ENCODE peak calls at places on chromosome 4, in six cellular contexts. One of them, this sample, is unnamed.

GRCh38 chr4:141913928-141914327 is 277.5 kb downstream of the IL15 start:
- DNase-seq in cardiac fibroblast: peak
- DNase-seq in astrocyte of the cerebellum: no peak
- DNase-seq in fibroblast of lung: no peak
- DNase-seq in retinal pigment epithelial cell: no peak
- DNase-seq in GM23338: no peak
- DNase-seq in this sample: no peak

GRCh38 chr4:75107703-75108612 is 175.0 kb downstream of the PARM1 start:
- DNase-seq in astrocyte of the cerebellum: no peak
- DNase-seq in fibroblast of lung: peak
- DNase-seq in GM23338: no peak
- DNase-seq in cardiac fibroblast: no peak
- DNase-seq in retinal pigment epithelial cell: no peak
- DNase-seq in this sample: no peak

GRCh38 chr4:78644744-78645330 is 93.3 kb downstream of the ANXA3 start:
- DNase-seq in GM23338: peak
- DNase-seq in cardiac fibroblast: peak
- DNase-seq in retinal pigment epithelial cell: peak
- DNase-seq in fibroblast of lung: peak
- DNase-seq in astrocyte of the cerebellum: peak
- DNase-seq in this sample: no peak

GRCh38 chr4:181661090-181661489 is 582.1 kb upstream of the TENM3 start:
- DNase-seq in cardiac fibroblast: peak
- DNase-seq in GM23338: no peak
- DNase-seq in fibroblast of lung: peak
- DNase-seq in retinal pigment epithelial cell: no peak
- DNase-seq in astrocyte of the cerebellum: peak
- DNase-seq in this sample: no peak

GRCh38 chr4:16124232-16124631 is 40.4 kb upstream of the PROM1 start:
- DNase-seq in GM23338: no peak
- DNase-seq in retinal pigment epithelial cell: no peak
- DNase-seq in astrocyte of the cerebellum: no peak
- DNase-seq in fibroblast of lung: no peak
- DNase-seq in cardiac fibroblast: peak
- DNase-seq in this sample: no peak

GRCh38 chr4:139686130-139686529 is 20.5 kb downstream of the MGST2 start:
- DNase-seq in retinal pigment epithelial cell: no peak
- DNase-seq in cardiac fibroblast: no peak
- DNase-seq in GM23338: no peak
- DNase-seq in fibroblast of lung: no peak
- DNase-seq in astrocyte of the cerebellum: no peak
- DNase-seq in this sample: no peak

GRCh38 chr4:30943356-30943755 is 223.2 kb downstream of the PCDH7 start:
- DNase-seq in astrocyte of the cerebellum: no peak
- DNase-seq in GM23338: no peak
- DNase-seq in cardiac fibroblast: peak
- DNase-seq in retinal pigment epithelial cell: no peak
- DNase-seq in fibroblast of lung: peak
- DNase-seq in this sample: no peak

GRCh38 chr4:129342820-129343219 is 246.9 kb downstream of the C4orf33 start:
- DNase-seq in retinal pigment epithelial cell: peak
- DNase-seq in GM23338: no peak
- DNase-seq in astrocyte of the cerebellum: peak
- DNase-seq in fibroblast of lung: peak
- DNase-seq in cardiac fibroblast: peak
- DNase-seq in this sample: no peak

GRCh38 chr4:86924805-86925204 is 10.0 kb upstream of the AFF1 start:
- DNase-seq in astrocyte of the cerebellum: no peak
- DNase-seq in cardiac fibroblast: peak
- DNase-seq in retinal pigment epithelial cell: no peak
- DNase-seq in fibroblast of lung: peak
- DNase-seq in GM23338: no peak
- DNase-seq in this sample: no peak

GRCh38 chr4:148405161-148405893 is 36.9 kb downstream of the NR3C2 start:
- DNase-seq in astrocyte of the cerebellum: no peak
- DNase-seq in retinal pigment epithelial cell: no peak
- DNase-seq in fibroblast of lung: no peak
- DNase-seq in GM23338: no peak
- DNase-seq in cardiac fibroblast: no peak
- DNase-seq in this sample: no peak

GRCh38 chr4:113434247-113434587 is 327.3 kb downstream of the CAMK2D start:
- DNase-seq in GM23338: no peak
- DNase-seq in cardiac fibroblast: peak
- DNase-seq in fibroblast of lung: peak
- DNase-seq in astrocyte of the cerebellum: no peak
- DNase-seq in retinal pigment epithelial cell: no peak
- DNase-seq in this sample: no peak

GRCh38 chr4:148441624-148441985 is 609 bp downstream of the NR3C2 start:
- DNase-seq in GM23338: peak
- DNase-seq in retinal pigment epithelial cell: no peak
- DNase-seq in astrocyte of the cerebellum: no peak
- DNase-seq in cardiac fibroblast: no peak
- DNase-seq in fibroblast of lung: no peak
- DNase-seq in this sample: no peak

DNA sequence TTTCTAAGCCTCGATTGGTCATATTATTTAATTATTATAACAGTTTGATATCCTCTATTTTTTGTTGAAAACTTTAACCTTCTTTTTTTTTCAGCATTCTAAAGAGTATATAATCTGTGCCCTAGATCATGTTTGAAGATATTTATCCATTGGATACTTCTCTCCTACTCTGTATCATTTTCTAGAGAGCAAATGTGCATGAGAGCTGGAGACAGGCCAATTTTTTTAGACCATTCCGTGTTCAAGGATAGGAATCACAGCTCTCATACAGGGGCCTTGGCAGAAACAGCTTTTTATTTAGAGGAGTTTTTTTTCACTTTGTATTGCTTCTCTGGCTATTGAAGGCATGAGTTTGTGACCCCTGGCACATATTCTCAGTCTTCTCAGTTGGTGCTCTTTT is 57.7 kb upstream of the TBC1D14 start:
- DNase-seq in fibroblast of lung: no peak
- DNase-seq in astrocyte of the cerebellum: no peak
- DNase-seq in retinal pigment epithelial cell: no peak
- DNase-seq in cardiac fibroblast: no peak
- DNase-seq in GM23338: no peak
- DNase-seq in this sample: no peak
- TF ChIP-seq CTCF in fibroblast of lung: no peak
- TF ChIP-seq CTCF in astrocyte of the cerebellum: no peak
- TF ChIP-seq CTCF in retinal pigment epithelial cell: no peak
- TF ChIP-seq CTCF in cardiac fibroblast: no peak
- TF ChIP-seq CTCF in GM23338: no peak
- TF ChIP-seq CTCF in this sample: no peak

GRCh38 chr4:155207534-155208257 is 740 bp upstream of the NPY2R start:
- DNase-seq in retinal pigment epithelial cell: peak
- DNase-seq in fibroblast of lung: no peak
- DNase-seq in cardiac fibroblast: no peak
- DNase-seq in astrocyte of the cerebellum: peak
- DNase-seq in GM23338: peak
- DNase-seq in this sample: no peak
- TF ChIP-seq CTCF in retinal pigment epithelial cell: peak
- TF ChIP-seq CTCF in fibroblast of lung: peak
- TF ChIP-seq CTCF in cardiac fibroblast: no peak
- TF ChIP-seq CTCF in astrocyte of the cerebellum: peak
- TF ChIP-seq CTCF in GM23338: peak
- TF ChIP-seq CTCF in this sample: no peak

GRCh38 chr4:109315818-109316217 is 13.4 kb upstream of the COL25A1 start:
- DNase-seq in retinal pigment epithelial cell: no peak
- DNase-seq in astrocyte of the cerebellum: no peak
- DNase-seq in GM23338: peak
- DNase-seq in cardiac fibroblast: peak
- DNase-seq in fibroblast of lung: no peak
- DNase-seq in this sample: no peak
- TF ChIP-seq CTCF in retinal pigment epithelial cell: peak
- TF ChIP-seq CTCF in astrocyte of the cerebellum: no peak
- TF ChIP-seq CTCF in GM23338: peak
- TF ChIP-seq CTCF in cardiac fibroblast: peak
- TF ChIP-seq CTCF in fibroblast of lung: peak
- TF ChIP-seq CTCF in this sample: no peak

GRCh38 chr4:2837110-2837903 is 6.3 kb upstream of the ADD1 start:
- DNase-seq in GM23338: peak
- DNase-seq in retinal pigment epithelial cell: no peak
- DNase-seq in cardiac fibroblast: no peak
- DNase-seq in fibroblast of lung: no peak
- DNase-seq in astrocyte of the cerebellum: no peak
- DNase-seq in this sample: no peak
- TF ChIP-seq CTCF in GM23338: no peak
- TF ChIP-seq CTCF in retinal pigment epithelial cell: no peak
- TF ChIP-seq CTCF in cardiac fibroblast: no peak
- TF ChIP-seq CTCF in fibroblast of lung: no peak
- TF ChIP-seq CTCF in astrocyte of the cerebellum: no peak
- TF ChIP-seq CTCF in this sample: no peak

This sample was measured in activated B cell treated with CpG ODN at 0.5 μM for 24 hours.